ENCODE peak calls at places on chromosomes 16 and 17, in nine cellular contexts. H is transverse colon, T is lower lobe of right lung, R is astrocyte, L is thoracic aorta, J is tibial artery, M is OCI-LY7, N is H9, Z is colonic mucosa. S is an unnamed sample.

GRCh38 chr17:27965224-27965623 is 72.1 kb upstream of the LYRM9 start:
- DNase-seq in H (no peak), T (no peak), R (no peak), L (no peak), J (no peak), M (no peak), N (no peak), Z (no peak), S (no peak)

GRCh38 chr17:31508310-31509094 is 117.0 kb downstream of the RAB11FIP4 start:
- DNase-seq in H (no peak), T (no peak), R (no peak), L (no peak), J (no peak), M (no peak), N (peak; percentile 74), Z (peak; percentile 27), S (no peak)

GRCh38 chr16:83233153-83233552 is 574.6 kb upstream of the HSBP1 start:
- DNase-seq in H (no peak), T (no peak), R (peak; percentile 69), L (no peak), J (no peak), M (no peak), N (no peak), Z (no peak), S (no peak)

GRCh38 chr16:15578824-15579223 is 64.1 kb downstream of the MARF1 start:
- DNase-seq in H (no peak), T (no peak), R (no peak), L (no peak), J (no peak), M (no peak), N (no peak), Z (no peak), S (no peak)

GRCh38 chr17:57988301-57989010 is 402 bp upstream of the VEZF1 start:
- DNase-seq in H (peak; percentile 77), T (peak; percentile 83), R (peak; percentile 49), L (no peak), J (peak; percentile 66), M (peak; percentile 83), N (peak; percentile 82), Z (peak; percentile 69), S (peak; percentile 76)

GRCh38 chr17:74757931-74758845 is 9.8 kb downstream of the NHERF1 start:
- DNase-seq in H (peak; percentile 33), T (no peak), R (no peak), L (no peak), J (no peak), M (no peak), N (no peak), Z (no peak), S (no peak)

GRCh38 chr16:1981972-1982574 is 804 bp upstream of the NOXO1 start:
- DNase-seq in H (peak; percentile 78), T (no peak), R (no peak), L (no peak), J (no peak), M (no peak), N (no peak), Z (peak; percentile 83), S (peak; percentile 50)

GRCh38 chr16:2964416-2965223 is 545 bp downstream of the KREMEN2 start:
- DNase-seq in H (peak; percentile 58), T (peak; percentile 57), R (no peak), L (no peak), J (no peak), M (peak; percentile 72), N (peak; percentile 98), Z (peak; percentile 68), S (no peak)

GRCh38 chr17:40179923-40180659 is 2.8 kb downstream of the RAPGEFL1 start:
- DNase-seq in H (peak; percentile 47), T (no peak), R (peak; percentile 41), L (no peak), J (no peak), M (no peak), N (no peak), Z (peak; percentile 41), S (no peak)

GRCh38 chr16:17270111-17270510 is 200.6 kb downstream of the XYLT1 start:
- DNase-seq in H (no peak), T (no peak), R (no peak), L (no peak), J (no peak), M (no peak), N (no peak), Z (no peak), S (peak; percentile 77)

GRCh38 chr17:28125530-28126382 is 83.3 kb downstream of the NLK start:
- DNase-seq in H (no peak), T (no peak), R (no peak), L (no peak), J (no peak), M (no peak), N (no peak), Z (no peak), S (peak; percentile 61)

GRCh38 chr16:81779540-81780320 is 639 bp downstream of the PLCG2 start:
- DNase-seq in H (peak; percentile 50), T (peak; percentile 76), R (no peak), L (no peak), J (no peak), M (no peak), N (no peak), Z (no peak), S (peak; percentile 27)

GRCh38 chr17:63134867-63135266 is 168.8 kb downstream of the TANC2 start:
- DNase-seq in H (no peak), T (no peak), R (no peak), L (no peak), J (no peak), M (no peak), N (no peak), Z (no peak), S (no peak)

GRCh38 chr17:81119223-81120148 is 45.8 kb upstream of the PVALEF start:
- DNase-seq in H (peak; percentile 71), T (peak; percentile 86), R (peak; percentile 87), L (peak; percentile 35), J (no peak), M (peak; percentile 67), N (peak; percentile 99), Z (peak; percentile 81), S (peak; percentile 70)
- TF ChIP-seq CTCF in H (no peak), T (no peak), R (no peak), L (no peak), J (no peak), M (no peak), N (peak; percentile 57), Z (no peak), S (no peak)

GRCh38 chr16:53996961-53997360 is 289.6 kb downstream of the IRX3 start:
- DNase-seq in H (no peak), T (no peak), R (no peak), L (no peak), J (no peak), M (no peak), N (no peak), Z (no peak), S (no peak)

GRCh38 chr16:53992057-53992378 is 288.1 kb downstream of the FTO start:
- DNase-seq in H (no peak), T (no peak), R (no peak), L (no peak), J (no peak), M (no peak), N (no peak), Z (no peak), S (no peak)

GRCh38 chr16:53999123-53999522 is 287.5 kb downstream of the IRX3 start:
- DNase-seq in H (no peak), T (no peak), R (no peak), L (no peak), J (no peak), M (no peak), N (no peak), Z (no peak), S (no peak)

GRCh38 chr16:53998024-53998810 is 288.4 kb downstream of the IRX3 start:
- DNase-seq in H (no peak), T (no peak), R (no peak), L (no peak), J (no peak), M (no peak), N (no peak), Z (no peak), S (no peak)

DNA sequence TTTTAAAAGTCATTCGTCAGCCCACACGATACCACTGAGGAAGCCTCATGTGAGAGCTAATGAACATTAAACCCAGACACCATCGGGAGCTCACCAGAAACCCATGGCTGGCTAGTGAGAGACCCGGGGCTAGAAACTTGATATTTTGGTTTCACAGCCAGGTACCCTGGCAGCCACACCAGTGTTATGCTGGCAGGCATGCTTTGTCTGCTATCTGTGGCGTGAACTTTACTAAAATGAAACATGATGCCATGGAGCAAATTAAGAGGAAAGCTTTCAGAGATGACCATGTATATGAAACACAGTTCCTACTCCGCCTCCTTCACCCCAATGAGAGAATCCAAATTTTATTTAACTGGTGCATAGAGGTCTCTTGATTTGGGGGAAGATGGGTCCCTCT is 291.2 kb downstream of the IRX3 start:
- DNase-seq in H (no peak), T (no peak), R (no peak), L (no peak), J (no peak), M (no peak), N (no peak), Z (no peak), S (no peak)
- H3K27ac ChIP-seq in H (no peak overlapping the region), T (no peak overlapping the region), R (no peak overlapping the region), L (no peak overlapping the region), J (no peak overlapping the region), M (no peak overlapping the region), N (no peak overlapping the region), Z (no peak overlapping the region), S (no peak overlapping the region)

DNA sequence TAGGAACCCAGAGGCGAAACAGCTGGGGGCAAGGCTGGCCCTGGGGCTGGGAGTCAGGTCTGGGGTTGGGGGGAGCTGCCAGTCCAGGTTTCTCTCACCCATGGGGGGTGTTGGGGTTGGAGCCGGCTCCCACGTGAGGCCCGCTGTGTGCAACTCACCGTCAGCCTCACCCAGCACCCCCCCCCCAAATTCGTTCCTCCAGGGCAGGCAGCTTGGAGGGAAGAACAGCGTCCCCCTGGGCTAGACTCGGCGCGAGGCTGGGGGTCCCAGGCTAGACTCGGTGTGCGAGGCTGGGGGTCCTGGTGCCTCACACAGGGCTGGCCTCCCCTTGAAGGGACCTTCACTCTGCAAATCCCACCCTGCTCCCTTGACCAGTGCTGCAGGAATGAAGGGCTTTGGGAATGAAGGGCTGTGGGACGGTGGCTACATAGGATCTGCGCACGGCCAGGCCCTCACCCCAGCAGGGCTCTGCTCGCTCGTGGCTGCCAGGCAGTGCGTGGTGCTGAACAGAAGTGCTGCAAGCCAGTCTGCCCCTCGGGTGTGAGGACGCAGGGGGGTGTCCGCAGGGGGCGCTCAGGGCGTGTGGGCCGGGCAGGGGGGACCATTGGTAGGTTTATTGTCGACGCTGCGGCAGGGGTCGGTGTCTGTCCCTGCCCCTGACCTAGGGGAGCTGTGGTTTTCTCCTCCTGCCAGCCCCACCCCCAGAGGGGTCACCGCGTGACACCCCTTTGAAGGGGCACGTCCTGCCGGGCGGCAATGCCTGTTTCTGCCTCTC is 74.7 kb downstream of the KLHDC4 start:
- DNase-seq in H (no peak), T (no peak), R (no peak), L (no peak), J (no peak), M (no peak), N (no peak), Z (no peak), S (no peak)
- H3K4me1 ChIP-seq in H (no peaks in the 10 kb centered on the region), T (no peaks in the 10 kb centered on the region), R (no peaks in the 10 kb centered on the region), L (no peaks in the 10 kb centered on the region), J (no peaks in the 10 kb centered on the region), M (peaks cover 12% of the 10 kb centered on the region), N (no peaks in the 10 kb centered on the region), Z (no peaks in the 10 kb centered on the region), S (no peaks in the 10 kb centered on the region)

GRCh38 chr17:44733753-44734152 is 25.0 kb upstream of the ADAM11 start:
- DNase-seq in H (no peak), T (no peak), R (no peak), L (no peak), J (no peak), M (peak; percentile 13), N (peak; percentile 80), Z (no peak), S (no peak)
- TF ChIP-seq CTCF in H (no peak), T (no peak), R (peak; percentile 6), L (no peak), J (no peak), M (peak; percentile 64), N (peak; percentile 69), Z (no peak), S (no peak)

S was measured in body of pancreas.